ENCODE peak calls at places on chromosomes 4 and X, in four cellular contexts. X is activated CD8-positive, alpha-beta memory T cell treated with anti-CD3 and anti-CD28 coated beads for 1 hour; O is RWPE2; H is HuH-7. W is an unnamed sample.
A peak's percentile ranks its signal among the peaks of the same experiment; 100 is the strongest.

GRCh38 chrX:54049801-54050200 is 5.5 kb upstream of the PHF8 start:
- DNase-seq in X (no peak), O (no peak), H (no peak), W (no peak)

GRCh38 chrX:112668476-112669404 is 11.0 kb downstream of the LHFPL1 start:
- DNase-seq in X (no peak), O (no peak), H (no peak), W (no peak)

GRCh38 chrX:103699243-103699642 is 11.5 kb upstream of the TMEM31 start:
- DNase-seq in X (no peak), O (no peak), H (no peak), W (no peak)

GRCh38 chr4:3257125-3257690 is 8.2 kb downstream of the MSANTD1 start:
- DNase-seq in X (no peak), O (peak; percentile 70), H (no peak), W (peak; percentile 5)

GRCh38 chrX:153925739-153926593 is at the start of gene ARHGAP4:
- DNase-seq in X (no peak), O (no peak), H (no peak), W (peak; percentile 55)

GRCh38 chrX:46574337-46574940 is 874 bp downstream of the CHST7 start:
- DNase-seq in X (peak; percentile 2), O (peak; percentile 60), H (no peak), W (peak; percentile 68)

GRCh38 chr4:42519803-42520417 is 122.6 kb downstream of the SHISA3 start:
- DNase-seq in X (no peak), O (no peak), H (peak; percentile 4), W (peak; percentile 79)

GRCh38 chrX:20664774-20665173 is 398.1 kb upstream of the RPS6KA3 start:
- DNase-seq in X (no peak), O (no peak), H (no peak), W (no peak)

GRCh38 chrX:135985123-135985973 is at the start of gene SLC9A6:
- DNase-seq in X (peak; percentile 52), O (peak; percentile 47), H (peak; percentile 69), W (peak; percentile 84)

GRCh38 chr4:30959781-30960485 is 239.8 kb downstream of the PCDH7 start:
- DNase-seq in X (no peak), O (no peak), H (no peak), W (no peak)

GRCh38 chr4:2419814-2420213 is 1.1 kb downstream of the CFAP99 start:
- DNase-seq in X (no peak), O (no peak), H (no peak), W (no peak)

GRCh38 chr4:106868381-106869035 is 167.6 kb downstream of the DKK2 start:
- DNase-seq in X (no peak), O (no peak), H (no peak), W (no peak)

GRCh38 chr4:112213850-112214249 is 17.7 kb upstream of the AP1AR start:
- DNase-seq in X (no peak), O (no peak), H (no peak), W (no peak)

GRCh38 chr4:147547314-147548056 is 66.6 kb downstream of the EDNRA start:
- DNase-seq in X (no peak), O (no peak), H (no peak), W (no peak)

GRCh38 chr4:138070816-138071215 is 171.3 kb downstream of the SLC7A11 start:
- DNase-seq in X (no peak), O (no peak), H (no peak), W (no peak)

GRCh38 chr4:48139688-48140087 is 5.6 kb upstream of the TXK start:
- DNase-seq in X (no peak), O (no peak), H (no peak), W (no peak)

GRCh38 chr4:44674471-44674870 is 3.7 kb upstream of the GUF1 start:
- DNase-seq in X (no peak), O (no peak), H (no peak), W (no peak)

GRCh38 chr4:121227254-121227867 is 63.2 kb upstream of the TNIP3 start:
- DNase-seq in X (no peak), O (no peak), H (no peak), W (no peak)

GRCh38 chr4:32778025-32778424 is 2057.9 kb downstream of the PCDH7 start:
- DNase-seq in X (no peak), O (no peak), H (no peak), W (no peak)

GRCh38 chrX:41116948-41117347 is 31.7 kb downstream of the USP9X start:
- DNase-seq in X (no peak), O (no peak), H (no peak), W (no peak)

GRCh38 chr4:137125011-137125410 is 407.3 kb downstream of the PCDH18 start:
- DNase-seq in X (no peak), O (no peak), H (no peak), W (peak; percentile 17)

GRCh38 chrX:22392176-22392814 is 119.6 kb downstream of the CBLL2 start:
- DNase-seq in X (no peak), O (no peak), H (no peak), W (no peak)

GRCh38 chr4:90598741-90599140 is 471.5 kb downstream of the CCSER1 start:
- DNase-seq in X (no peak), O (no peak), H (no peak), W (no peak)

GRCh38 chr4:73944061-73944875 is 37.6 kb downstream of the PF4 start:
- DNase-seq in X (no peak), O (no peak), H (no peak), W (no peak)

W was measured in HAP-1.